ENCODE peak calls at places on chromosomes 2 and 18, in ten cellular contexts. U, P, D, Q, Z, C, I, T, H and E are unnamed samples.

GRCh38 chr2:97713296-97714083 is at the start of gene ZAP70:
- DNase-seq in U (peak), P (peak), D (peak), Q (no peak), Z (no peak), C (no peak), I (no peak), T (no peak), H (no peak), E (no peak)

GRCh38 chr2:60118061-60118460 is 435.4 kb downstream of the BCL11A start:
- DNase-seq in U (no peak), P (no peak), D (no peak), Q (no peak), Z (no peak), C (no peak), I (no peak), T (no peak), H (no peak), E (no peak)

GRCh38 chr2:111990856-111991255 is 64.2 kb upstream of the TMEM87B start:
- DNase-seq in U (no peak), P (no peak), D (no peak), Q (no peak), Z (no peak), C (no peak), I (no peak), T (no peak), H (no peak), E (no peak)

GRCh38 chr2:63051795-63052333 is 1.2 kb downstream of the OTX1 start:
- DNase-seq in U (no peak), P (no peak), D (no peak), Q (no peak), Z (no peak), C (no peak), I (no peak), T (no peak), H (no peak), E (no peak)

GRCh38 chr2:147543056-147543455 is 301.8 kb upstream of the ACVR2A start:
- DNase-seq in U (no peak), P (no peak), D (no peak), Q (no peak), Z (no peak), C (no peak), I (no peak), T (no peak), H (no peak), E (no peak)

GRCh38 chr2:210681481-210681880 is 125.1 kb downstream of the CPS1 start:
- DNase-seq in U (no peak), P (no peak), D (no peak), Q (no peak), Z (no peak), C (peak), I (no peak), T (no peak), H (no peak), E (peak)

GRCh38 chr18:80245781-80246655 is 1.3 kb downstream of the PARD6G start:
- DNase-seq in U (no peak), P (no peak), D (no peak), Q (no peak), Z (no peak), C (no peak), I (peak), T (no peak), H (no peak), E (peak)

GRCh38 chr18:54608008-54608642 is 17.1 kb downstream of the DYNAP start:
- DNase-seq in U (no peak), P (no peak), D (no peak), Q (peak), Z (no peak), C (no peak), I (no peak), T (peak), H (no peak), E (no peak)

GRCh38 chr2:223123859-223124610 is 72.0 kb downstream of the KCNE4 start:
- DNase-seq in U (no peak), P (no peak), D (no peak), Q (no peak), Z (no peak), C (no peak), I (no peak), T (no peak), H (peak), E (no peak)

GRCh38 chr2:63993871-63994270 is 25.4 kb downstream of the VPS54 start:
- DNase-seq in U (no peak), P (no peak), D (no peak), Q (no peak), Z (no peak), C (no peak), I (no peak), T (peak), H (no peak), E (no peak)

GRCh38 chr18:5669585-5669984 is 125.8 kb upstream of the EPB41L3 start:
- DNase-seq in U (no peak), P (no peak), D (no peak), Q (no peak), Z (no peak), C (no peak), I (no peak), T (no peak), H (no peak), E (no peak)

GRCh38 chr2:121095257-121096080 is 189.5 kb downstream of the TFCP2L1 start:
- DNase-seq in U (no peak), P (no peak), D (no peak), Q (peak), Z (peak), C (peak), I (peak), T (peak), H (no peak), E (peak)

GRCh38 chr18:36594621-36595020 is 234.2 kb downstream of the TPGS2 start:
- DNase-seq in U (no peak), P (no peak), D (no peak), Q (no peak), Z (no peak), C (no peak), I (no peak), T (no peak), H (no peak), E (no peak)

GRCh38 chr2:207240649-207241048 is 74.9 kb upstream of the KLF7 start:
- DNase-seq in U (no peak), P (no peak), D (no peak), Q (peak), Z (no peak), C (no peak), I (no peak), T (no peak), H (no peak), E (no peak)

GRCh38 chr2:31382452-31383120 is 32.0 kb downstream of the XDH start:
- DNase-seq in U (no peak), P (no peak), D (no peak), Q (no peak), Z (no peak), C (no peak), I (no peak), T (peak), H (no peak), E (no peak)

GRCh38 chr2:162963156-162963555 is 124.6 kb upstream of the KCNH7 start:
- DNase-seq in U (no peak), P (no peak), D (no peak), Q (no peak), Z (no peak), C (no peak), I (no peak), T (no peak), H (no peak), E (no peak)

GRCh38 chr2:162153608-162154224 is 1.7 kb upstream of the GCG start:
- DNase-seq in U (peak), P (peak), D (no peak), Q (peak), Z (peak), C (peak), I (peak), T (peak), H (peak), E (peak)

GRCh38 chr2:195363496-195363895 is 293.5 kb upstream of the SLC39A10 start:
- DNase-seq in U (no peak), P (no peak), D (no peak), Q (no peak), Z (no peak), C (no peak), I (no peak), T (peak), H (no peak), E (no peak)

GRCh38 chr2:25286025-25286400 is 55.7 kb downstream of the DNMT3A start:
- DNase-seq in U (peak), P (peak), D (peak), Q (peak), Z (no peak), C (no peak), I (no peak), T (no peak), H (no peak), E (no peak)

GRCh38 chr2:219446101-219446504 is 11.5 kb downstream of the SPEG start:
- DNase-seq in U (peak), P (no peak), D (no peak), Q (no peak), Z (peak), C (peak), I (no peak), T (peak), H (peak), E (peak)

GRCh38 chr2:173187911-173188788 is 112.5 kb downstream of the MAP3K20 start:
- DNase-seq in U (no peak), P (no peak), D (no peak), Q (no peak), Z (no peak), C (no peak), I (no peak), T (peak), H (no peak), E (no peak)